ENCODE peak calls at places on chromosomes 12 and 14, in six cellular contexts. One of them, this sample, is unnamed.

GRCh38 chr12:77925536-77926108 is 94.9 kb downstream of the NAV3 start:
- DNase-seq in left ventricle myocardium inferior: peak; percentile 46
- DNase-seq in sigmoid colon: peak; percentile 88
- DNase-seq in transverse colon: peak; percentile 54
- DNase-seq in mesendoderm: peak; percentile 95
- DNase-seq in ovary: peak; percentile 87
- DNase-seq in this sample: peak; percentile 78

GRCh38 chr12:130214686-130215370 is 52.6 kb downstream of the FZD10 start:
- DNase-seq in left ventricle myocardium inferior: no peak
- DNase-seq in sigmoid colon: no peak
- DNase-seq in transverse colon: no peak
- DNase-seq in mesendoderm: peak; percentile 39
- DNase-seq in ovary: no peak
- DNase-seq in this sample: no peak

GRCh38 chr14:22220427-22220826 is 368.6 kb downstream of the DAD1 start:
- DNase-seq in left ventricle myocardium inferior: no peak
- DNase-seq in sigmoid colon: no peak
- DNase-seq in transverse colon: no peak
- DNase-seq in mesendoderm: no peak
- DNase-seq in ovary: no peak
- DNase-seq in this sample: no peak

GRCh38 chr12:111578276-111578970 is 20.7 kb downstream of the ATXN2 start:
- DNase-seq in left ventricle myocardium inferior: no peak
- DNase-seq in sigmoid colon: no peak
- DNase-seq in transverse colon: no peak
- DNase-seq in mesendoderm: no peak
- DNase-seq in ovary: no peak
- DNase-seq in this sample: no peak

GRCh38 chr12:89453579-89453978 is 71.0 kb downstream of the GALNT4 start:
- DNase-seq in left ventricle myocardium inferior: no peak
- DNase-seq in sigmoid colon: no peak
- DNase-seq in transverse colon: no peak
- DNase-seq in mesendoderm: peak; percentile 31
- DNase-seq in ovary: no peak
- DNase-seq in this sample: no peak

GRCh38 chr12:80175307-80175930 is 76.1 kb downstream of the OTOGL start:
- DNase-seq in left ventricle myocardium inferior: no peak
- DNase-seq in sigmoid colon: no peak
- DNase-seq in transverse colon: no peak
- DNase-seq in mesendoderm: peak; percentile 13
- DNase-seq in ovary: no peak
- DNase-seq in this sample: no peak

GRCh38 chr12:3496964-3497363 is 6.0 kb downstream of the PRMT8 start:
- DNase-seq in left ventricle myocardium inferior: no peak
- DNase-seq in sigmoid colon: no peak
- DNase-seq in transverse colon: no peak
- DNase-seq in mesendoderm: peak; percentile 76
- DNase-seq in ovary: no peak
- DNase-seq in this sample: no peak

GRCh38 chr12:47035459-47035858 is 44.0 kb upstream of the PCED1B start:
- DNase-seq in left ventricle myocardium inferior: no peak
- DNase-seq in sigmoid colon: no peak
- DNase-seq in transverse colon: no peak
- DNase-seq in mesendoderm: no peak
- DNase-seq in ovary: no peak
- DNase-seq in this sample: no peak

GRCh38 chr14:61126083-61126962 is 145.3 kb downstream of the SLC38A6 start:
- DNase-seq in left ventricle myocardium inferior: no peak
- DNase-seq in sigmoid colon: no peak
- DNase-seq in transverse colon: no peak
- DNase-seq in mesendoderm: no peak
- DNase-seq in ovary: no peak
- DNase-seq in this sample: no peak

GRCh38 chr12:11876301-11876700 is 194.4 kb upstream of the BCL2L14 start:
- DNase-seq in left ventricle myocardium inferior: no peak
- DNase-seq in sigmoid colon: no peak
- DNase-seq in transverse colon: no peak
- DNase-seq in mesendoderm: no peak
- DNase-seq in ovary: no peak
- DNase-seq in this sample: no peak

GRCh38 chr12:69468237-69469026 is 1.8 kb upstream of the FRS2 start:
- DNase-seq in left ventricle myocardium inferior: no peak
- DNase-seq in sigmoid colon: no peak
- DNase-seq in transverse colon: no peak
- DNase-seq in mesendoderm: peak; percentile 64
- DNase-seq in ovary: no peak
- DNase-seq in this sample: no peak

GRCh38 chr14:98953544-98954346 is 318.3 kb downstream of the BCL11B start:
- DNase-seq in left ventricle myocardium inferior: no peak
- DNase-seq in sigmoid colon: peak; percentile 89
- DNase-seq in transverse colon: peak; percentile 59
- DNase-seq in mesendoderm: no peak
- DNase-seq in ovary: peak; percentile 62
- DNase-seq in this sample: no peak

GRCh38 chr12:50174971-50175715 is 8.0 kb upstream of the CERS5 start:
- DNase-seq in left ventricle myocardium inferior: no peak
- DNase-seq in sigmoid colon: no peak
- DNase-seq in transverse colon: no peak
- DNase-seq in mesendoderm: peak; percentile 70
- DNase-seq in ovary: no peak
- DNase-seq in this sample: peak; percentile 35

GRCh38 chr12:16174282-16174681 is 103.2 kb downstream of the SLC15A5 start:
- DNase-seq in left ventricle myocardium inferior: no peak
- DNase-seq in sigmoid colon: no peak
- DNase-seq in transverse colon: no peak
- DNase-seq in mesendoderm: no peak
- DNase-seq in ovary: no peak
- DNase-seq in this sample: no peak

DNA sequence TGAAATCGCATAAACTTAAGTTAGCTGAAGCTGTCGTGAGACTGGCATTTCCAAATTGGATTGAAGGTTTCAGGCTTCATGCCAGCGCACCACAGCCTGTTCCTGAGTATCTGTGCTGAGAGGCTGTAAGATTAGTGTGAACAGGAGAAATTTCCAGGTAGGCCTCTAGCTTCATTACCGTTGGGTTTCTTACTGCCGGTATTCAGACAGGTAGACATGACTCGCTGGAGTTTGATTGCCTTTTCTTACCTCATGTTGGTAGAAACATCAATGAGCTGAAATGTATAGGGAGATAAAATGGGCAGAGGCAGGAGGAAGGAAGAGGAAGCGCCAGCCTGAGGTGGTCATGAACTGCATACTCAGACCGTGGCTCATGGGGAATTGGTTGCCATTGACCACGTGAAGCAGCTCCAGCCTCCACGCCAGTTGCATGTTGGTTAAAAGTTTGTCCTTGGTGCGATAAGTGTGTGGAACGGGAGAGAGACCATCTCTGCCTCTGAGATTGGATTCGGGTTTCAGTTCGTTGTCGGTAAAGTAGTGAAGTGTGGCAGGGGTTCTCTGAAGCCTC is 42.3 kb upstream of the MMP17 start:
- DNase-seq in left ventricle myocardium inferior: no peak
- DNase-seq in sigmoid colon: no peak
- DNase-seq in transverse colon: no peak
- DNase-seq in mesendoderm: peak; percentile 40
- DNase-seq in ovary: no peak
- DNase-seq in this sample: no peak
- H3K36me3 ChIP-seq in left ventricle myocardium inferior: peaks cover 85% of the 10 kb centered on the region
- H3K36me3 ChIP-seq in sigmoid colon: peaks cover 33% of the 10 kb centered on the region
- H3K36me3 ChIP-seq in transverse colon: no peaks in the 10 kb centered on the region
- H3K36me3 ChIP-seq in mesendoderm: peaks cover 8% of the 10 kb centered on the region
- H3K36me3 ChIP-seq in ovary: no peaks in the 10 kb centered on the region
- H3K36me3 ChIP-seq in this sample: peaks cover 4% of the 10 kb centered on the region

GRCh38 chr12:20473133-20473532 is 104.8 kb downstream of the PDE3A start:
- DNase-seq in left ventricle myocardium inferior: no peak
- DNase-seq in sigmoid colon: no peak
- DNase-seq in transverse colon: no peak
- DNase-seq in mesendoderm: no peak
- DNase-seq in ovary: no peak
- DNase-seq in this sample: no peak

GRCh38 chr12:20474443-20474842 is 106.1 kb downstream of the PDE3A start:
- DNase-seq in left ventricle myocardium inferior: no peak
- DNase-seq in sigmoid colon: no peak
- DNase-seq in transverse colon: no peak
- DNase-seq in mesendoderm: peak; percentile 37
- DNase-seq in ovary: no peak
- DNase-seq in this sample: no peak

GRCh38 chr12:20475542-20475941 is 107.2 kb downstream of the PDE3A start:
- DNase-seq in left ventricle myocardium inferior: no peak
- DNase-seq in sigmoid colon: no peak
- DNase-seq in transverse colon: no peak
- DNase-seq in mesendoderm: no peak
- DNase-seq in ovary: no peak
- DNase-seq in this sample: no peak

GRCh38 chr12:20477691-20478090 is 109.4 kb downstream of the PDE3A start:
- DNase-seq in left ventricle myocardium inferior: no peak
- DNase-seq in sigmoid colon: no peak
- DNase-seq in transverse colon: no peak
- DNase-seq in mesendoderm: no peak
- DNase-seq in ovary: no peak
- DNase-seq in this sample: no peak

DNA sequence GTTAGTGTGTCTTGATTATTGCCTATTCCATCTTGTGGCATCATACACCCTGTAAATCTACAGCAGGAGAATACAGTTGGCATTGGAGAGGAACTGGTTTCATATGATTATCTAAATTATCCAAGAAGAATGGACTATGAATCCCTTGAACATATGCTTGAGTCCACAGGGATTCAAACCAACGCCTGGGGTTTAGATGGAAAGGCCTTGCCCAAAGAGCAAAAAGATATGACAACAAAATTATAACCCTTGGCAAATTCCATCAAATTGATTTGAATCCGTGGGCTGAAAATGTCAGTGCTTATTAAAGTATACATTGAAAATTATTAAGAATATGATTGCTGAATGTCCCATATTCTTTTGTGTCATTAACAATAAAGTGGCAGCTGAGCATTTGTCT is 108.2 kb downstream of the PDE3A start:
- DNase-seq in left ventricle myocardium inferior: no peak
- DNase-seq in sigmoid colon: no peak
- DNase-seq in transverse colon: no peak
- DNase-seq in mesendoderm: no peak
- DNase-seq in ovary: no peak
- DNase-seq in this sample: no peak
- H3K4me3 ChIP-seq in left ventricle myocardium inferior: no peak overlapping the region
- H3K4me3 ChIP-seq in sigmoid colon: no peak overlapping the region
- H3K4me3 ChIP-seq in transverse colon: no peak overlapping the region
- H3K4me3 ChIP-seq in mesendoderm: no peak overlapping the region
- H3K4me3 ChIP-seq in ovary: no peak overlapping the region
- H3K4me3 ChIP-seq in this sample: no peak overlapping the region

DNA sequence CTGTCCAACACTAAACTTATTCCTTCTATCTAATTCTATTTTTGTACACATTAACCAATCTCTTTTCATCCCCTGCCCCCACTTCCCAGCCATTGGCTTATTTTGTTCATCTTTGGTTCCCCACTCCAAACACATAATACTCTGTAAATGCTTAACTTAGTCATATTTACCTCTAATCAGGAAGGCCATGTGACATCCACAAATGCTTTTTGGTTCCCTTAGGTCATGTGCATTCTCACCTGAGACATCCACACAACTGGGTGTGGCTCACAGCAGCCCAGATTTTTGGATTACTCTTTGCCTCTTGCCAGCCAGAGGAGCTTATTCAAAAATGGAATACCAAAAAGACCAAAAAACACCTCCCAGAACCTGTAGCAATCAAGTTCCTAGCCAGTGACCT is 28.4 kb downstream of the ARL1 start:
- DNase-seq in left ventricle myocardium inferior: no peak
- DNase-seq in sigmoid colon: no peak
- DNase-seq in transverse colon: no peak
- DNase-seq in mesendoderm: no peak
- DNase-seq in ovary: no peak
- DNase-seq in this sample: no peak
- H3K36me3 ChIP-seq in left ventricle myocardium inferior: peaks cover 98% of the 10 kb centered on the region
- H3K36me3 ChIP-seq in sigmoid colon: peaks cover 16% of the 10 kb centered on the region
- H3K36me3 ChIP-seq in transverse colon: no peaks in the 10 kb centered on the region
- H3K36me3 ChIP-seq in mesendoderm: peaks cover 8% of the 10 kb centered on the region
- H3K36me3 ChIP-seq in ovary: no peaks in the 10 kb centered on the region
- H3K36me3 ChIP-seq in this sample: peaks cover 7% of the 10 kb centered on the region

DNA sequence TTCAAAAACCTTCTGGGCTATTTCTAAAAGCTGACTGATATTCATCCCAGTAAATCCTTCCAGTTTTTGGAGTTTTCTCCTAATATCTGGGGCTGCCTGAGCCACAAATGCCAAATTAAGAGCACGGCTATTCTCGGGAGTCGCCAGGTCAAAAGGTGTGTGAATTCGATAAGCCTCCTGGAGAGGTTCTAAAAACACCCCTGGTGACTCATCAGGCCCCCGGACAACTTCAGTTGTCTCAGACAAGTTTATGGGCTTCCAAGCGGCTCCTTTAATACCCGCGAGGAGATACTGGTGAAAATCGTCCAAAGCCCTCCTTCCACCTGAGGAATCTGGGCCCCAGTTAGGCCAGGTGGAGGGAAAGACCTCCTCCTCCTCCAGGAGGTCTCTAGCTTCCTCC is 677.1 kb downstream of the TMEM121 start:
- DNase-seq in left ventricle myocardium inferior: no peak
- DNase-seq in sigmoid colon: no peak
- DNase-seq in transverse colon: no peak
- DNase-seq in mesendoderm: no peak
- DNase-seq in ovary: no peak
- DNase-seq in this sample: no peak
- H3K4me3 ChIP-seq in left ventricle myocardium inferior: no peak overlapping the region
- H3K4me3 ChIP-seq in sigmoid colon: no peak overlapping the region
- H3K4me3 ChIP-seq in transverse colon: no peak overlapping the region
- H3K4me3 ChIP-seq in mesendoderm: no peak overlapping the region
- H3K4me3 ChIP-seq in ovary: no peak overlapping the region
- H3K4me3 ChIP-seq in this sample: no peak overlapping the region

GRCh38 chr12:119803391-119803791 is 73.7 kb downstream of the CIT start:
- DNase-seq in left ventricle myocardium inferior: no peak
- DNase-seq in sigmoid colon: no peak
- DNase-seq in transverse colon: no peak
- DNase-seq in mesendoderm: peak; percentile 79
- DNase-seq in ovary: no peak
- DNase-seq in this sample: peak; percentile 29
- H3K36me3 ChIP-seq in left ventricle myocardium inferior: no peaks in the 10 kb centered on the region
- H3K36me3 ChIP-seq in sigmoid colon: no peaks in the 10 kb centered on the region
- H3K36me3 ChIP-seq in transverse colon: no peaks in the 10 kb centered on the region
- H3K36me3 ChIP-seq in mesendoderm: no peaks in the 10 kb centered on the region
- H3K36me3 ChIP-seq in ovary: no peaks in the 10 kb centered on the region
- H3K36me3 ChIP-seq in this sample: no peaks in the 10 kb centered on the region